ENCODE peak calls at places on chromosomes 5 and 9, in seven cellular contexts. One of them, this sample, is unnamed.

GRCh38 chr9:122949696-122950095 is 8.9 kb downstream of the RABGAP1 start:
- DNase-seq in H1: no peak
- DNase-seq in GM23338: peak
- DNase-seq in HCT116: no peak
- DNase-seq in HepG2: no peak
- DNase-seq in K562: no peak
- DNase-seq in GM12878: no peak
- DNase-seq in this sample: no peak

GRCh38 chr9:76369583-76369982 is 24.6 kb downstream of the RFK start:
- DNase-seq in H1: no peak
- DNase-seq in GM23338: peak
- DNase-seq in HCT116: no peak
- DNase-seq in HepG2: peak
- DNase-seq in K562: no peak
- DNase-seq in GM12878: peak
- DNase-seq in this sample: no peak

GRCh38 chr9:89794918-89795317 is 190.1 kb downstream of the GADD45G start:
- DNase-seq in H1: no peak
- DNase-seq in GM23338: no peak
- DNase-seq in HCT116: no peak
- DNase-seq in HepG2: no peak
- DNase-seq in K562: no peak
- DNase-seq in GM12878: no peak
- DNase-seq in this sample: no peak

GRCh38 chr9:137307255-137308101 is 5.4 kb upstream of the NRARP start:
- DNase-seq in H1: no peak
- DNase-seq in GM23338: peak
- DNase-seq in HCT116: no peak
- DNase-seq in HepG2: no peak
- DNase-seq in K562: no peak
- DNase-seq in GM12878: no peak
- DNase-seq in this sample: no peak

GRCh38 chr5:154172785-154173184 is 17.7 kb upstream of the GALNT10 start:
- DNase-seq in H1: no peak
- DNase-seq in GM23338: no peak
- DNase-seq in HCT116: no peak
- DNase-seq in HepG2: no peak
- DNase-seq in K562: no peak
- DNase-seq in GM12878: no peak
- DNase-seq in this sample: no peak

GRCh38 chr5:61366841-61367240 is 34.8 kb downstream of the ZSWIM6 start:
- DNase-seq in H1: no peak
- DNase-seq in GM23338: no peak
- DNase-seq in HCT116: no peak
- DNase-seq in HepG2: no peak
- DNase-seq in K562: no peak
- DNase-seq in GM12878: no peak
- DNase-seq in this sample: no peak

GRCh38 chr5:180467028-180467427 is 27.2 kb upstream of the CNOT6 start:
- DNase-seq in H1: no peak
- DNase-seq in GM23338: no peak
- DNase-seq in HCT116: no peak
- DNase-seq in HepG2: no peak
- DNase-seq in K562: no peak
- DNase-seq in GM12878: no peak
- DNase-seq in this sample: no peak

GRCh38 chr5:10607666-10608442 is 44.0 kb downstream of the ANKRD33B start:
- DNase-seq in H1: no peak
- DNase-seq in GM23338: peak
- DNase-seq in HCT116: no peak
- DNase-seq in HepG2: no peak
- DNase-seq in K562: peak
- DNase-seq in GM12878: peak
- DNase-seq in this sample: no peak

GRCh38 chr9:98881836-98882568 is 61.7 kb upstream of the COL15A1 start:
- DNase-seq in H1: no peak
- DNase-seq in GM23338: no peak
- DNase-seq in HCT116: no peak
- DNase-seq in HepG2: no peak
- DNase-seq in K562: no peak
- DNase-seq in GM12878: no peak
- DNase-seq in this sample: no peak

GRCh38 chr5:2207109-2207399 is 324.3 kb upstream of the IRX4 start:
- DNase-seq in H1: no peak
- DNase-seq in GM23338: no peak
- DNase-seq in HCT116: no peak
- DNase-seq in HepG2: no peak
- DNase-seq in K562: no peak
- DNase-seq in GM12878: no peak
- DNase-seq in this sample: no peak
- TF ChIP-seq EZH2 in H1: no peak
- TF ChIP-seq EZH2 in GM23338: no peak
- TF ChIP-seq EZH2 in HCT116: no peak
- TF ChIP-seq EZH2 in HepG2: no peak
- TF ChIP-seq EZH2 in K562: no peak
- TF ChIP-seq EZH2 in GM12878: no peak
- TF ChIP-seq EZH2 in this sample: no peak

GRCh38 chr5:121819661-121820261 is 31.9 kb upstream of the FTMT start:
- DNase-seq in H1: no peak
- DNase-seq in GM23338: no peak
- DNase-seq in HCT116: no peak
- DNase-seq in HepG2: no peak
- DNase-seq in K562: no peak
- DNase-seq in GM12878: no peak
- DNase-seq in this sample: no peak

GRCh38 chr5:121816164-121816563 is 35.5 kb upstream of the FTMT start:
- DNase-seq in H1: no peak
- DNase-seq in GM23338: no peak
- DNase-seq in HCT116: no peak
- DNase-seq in HepG2: no peak
- DNase-seq in K562: no peak
- DNase-seq in GM12878: no peak
- DNase-seq in this sample: no peak
- H3K27ac ChIP-seq in H1: no peak
- H3K27ac ChIP-seq in GM23338: no peak
- H3K27ac ChIP-seq in HCT116: no peak
- H3K27ac ChIP-seq in HepG2: no peak
- H3K27ac ChIP-seq in K562: no peak
- H3K27ac ChIP-seq in GM12878: no peak
- H3K27ac ChIP-seq in this sample: no peak

GRCh38 chr9:120928720-120929389 is 2.3 kb upstream of the TRAF1 start:
- DNase-seq in H1: no peak
- DNase-seq in GM23338: peak
- DNase-seq in HCT116: no peak
- DNase-seq in HepG2: peak
- DNase-seq in K562: no peak
- DNase-seq in GM12878: no peak
- DNase-seq in this sample: no peak

GRCh38 chr9:120927125-120928014 is 774 bp upstream of the TRAF1 start:
- DNase-seq in H1: no peak
- DNase-seq in GM23338: no peak
- DNase-seq in HCT116: no peak
- DNase-seq in HepG2: no peak
- DNase-seq in K562: no peak
- DNase-seq in GM12878: no peak
- DNase-seq in this sample: no peak

GRCh38 chr9:120926397-120926928 is at the start of gene TRAF1:
- DNase-seq in H1: no peak
- DNase-seq in GM23338: no peak
- DNase-seq in HCT116: no peak
- DNase-seq in HepG2: no peak
- DNase-seq in K562: no peak
- DNase-seq in GM12878: no peak
- DNase-seq in this sample: no peak

GRCh38 chr9:120929392-120929791 is 2.8 kb upstream of the TRAF1 start:
- DNase-seq in H1: no peak
- DNase-seq in GM23338: no peak
- DNase-seq in HCT116: no peak
- DNase-seq in HepG2: no peak
- DNase-seq in K562: no peak
- DNase-seq in GM12878: no peak
- DNase-seq in this sample: no peak

DNA sequence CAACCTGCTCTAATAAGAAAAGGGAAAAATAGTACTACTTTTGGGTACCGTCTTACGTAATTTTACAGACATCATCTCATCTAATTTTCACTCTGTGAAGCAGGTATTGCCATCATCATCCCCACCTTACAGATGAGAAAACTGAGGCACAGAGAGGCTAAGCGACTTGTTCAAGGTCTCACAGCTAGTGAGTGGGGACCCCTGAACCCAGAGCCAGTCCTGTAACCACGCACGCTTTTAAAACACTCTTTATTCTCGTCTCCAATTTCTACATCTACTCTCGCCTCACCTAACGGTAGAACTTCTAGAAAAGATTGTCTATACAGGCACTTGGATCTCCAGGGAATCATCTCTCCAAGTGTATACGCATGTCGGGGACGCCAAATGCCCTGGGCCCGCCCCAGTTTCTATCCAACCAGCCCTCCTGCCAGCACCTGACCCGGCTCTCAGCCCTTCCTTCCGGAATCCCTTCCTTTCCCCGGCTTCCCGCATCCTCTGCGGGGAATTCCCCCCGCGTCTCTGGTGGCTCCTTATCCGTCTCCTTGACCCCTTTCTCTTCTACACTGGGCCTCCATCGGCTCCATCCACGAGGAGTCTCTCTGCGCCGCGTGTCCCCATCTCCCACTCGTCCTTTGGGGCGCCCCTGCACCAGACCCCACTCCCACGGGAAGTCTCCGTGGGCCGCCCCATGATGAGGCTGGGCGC is 1.6 kb upstream of the TRAF1 start:
- DNase-seq in H1: no peak
- DNase-seq in GM23338: peak
- DNase-seq in HCT116: no peak
- DNase-seq in HepG2: no peak
- DNase-seq in K562: no peak
- DNase-seq in GM12878: no peak
- DNase-seq in this sample: no peak
- TF ChIP-seq POLR2AphosphoS5 in H1: no peak
- TF ChIP-seq POLR2AphosphoS5 in GM23338: no peak
- TF ChIP-seq POLR2AphosphoS5 in HCT116: no peak
- TF ChIP-seq POLR2AphosphoS5 in HepG2: no peak
- TF ChIP-seq POLR2AphosphoS5 in K562: no peak
- TF ChIP-seq POLR2AphosphoS5 in GM12878: peak
- TF ChIP-seq POLR2AphosphoS5 in this sample: no peak

DNA sequence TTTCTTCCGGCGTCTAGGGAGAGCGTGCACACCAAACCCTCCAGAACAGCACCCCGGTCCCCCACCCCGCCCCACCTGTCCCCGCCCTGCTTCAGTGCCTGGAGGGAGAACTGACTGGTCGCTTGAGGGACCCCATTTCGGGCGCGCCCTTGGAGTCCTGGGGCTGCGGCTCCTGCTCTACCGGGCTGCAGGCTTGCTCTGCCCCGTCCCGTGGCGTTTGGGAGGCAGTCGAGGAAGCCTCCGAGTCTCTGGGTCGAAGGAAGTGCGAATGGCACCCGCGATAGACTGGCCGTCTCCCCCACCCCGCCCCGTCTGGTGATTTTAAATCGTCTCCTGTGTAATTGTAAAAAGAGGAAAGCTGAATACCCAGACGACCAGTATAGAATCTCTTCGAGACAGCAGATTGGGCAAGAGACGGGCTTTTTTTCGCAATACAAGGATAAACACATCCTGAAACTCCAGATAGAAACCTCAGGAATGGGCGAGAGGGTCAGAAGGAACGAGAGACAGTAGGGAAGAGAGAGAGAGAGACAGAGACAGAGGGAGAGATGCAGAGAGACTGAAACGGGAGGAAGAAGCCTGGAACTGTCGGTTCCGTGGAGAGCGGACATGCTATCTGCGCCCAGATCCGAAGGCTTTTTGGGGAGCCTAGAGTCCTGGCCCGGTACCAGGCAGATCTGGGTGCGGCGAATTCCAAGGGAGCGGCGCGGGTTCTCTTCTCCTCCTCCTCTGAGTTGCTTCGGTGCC is 9.9 kb downstream of the PRDM6 start:
- DNase-seq in H1: no peak
- DNase-seq in GM23338: peak
- DNase-seq in HCT116: no peak
- DNase-seq in HepG2: no peak
- DNase-seq in K562: no peak
- DNase-seq in GM12878: no peak
- DNase-seq in this sample: no peak
- TF ChIP-seq EZH2 in H1: peak
- TF ChIP-seq EZH2 in GM23338: peak
- TF ChIP-seq EZH2 in HCT116: no peak
- TF ChIP-seq EZH2 in HepG2: no peak
- TF ChIP-seq EZH2 in K562: peak
- TF ChIP-seq EZH2 in GM12878: peak
- TF ChIP-seq EZH2 in this sample: no peak

This sample was measured in SK-N-MC.